ENCODE peak calls at places on chromosomes 4 and X, in five cellular contexts. P is GM23338, M is GM23248, X is H9, V is cardiac muscle cell. R is an unnamed sample. For H3K4me1, the result is how much of the 10 kb centered on the place peaks cover.

GRCh38 chrX:38089173-38089982 is 83.0 kb downstream of the SYTL5 start:
- DNase-seq in P (no peak), M (no peak), X (no peak), V (no peak), R (no peak)

GRCh38 chrX:136065044-136065671 is 79.9 kb downstream of the SLC9A6 start:
- DNase-seq in P (no peak), M (peak), X (no peak), V (peak), R (peak)

GRCh38 chrX:153526040-153526439 is 8.6 kb downstream of the ATP2B3 start:
- DNase-seq in P (no peak), M (no peak), X (no peak), V (no peak), R (no peak)

GRCh38 chrX:111131572-111131971 is 35.6 kb downstream of the PAK3 start:
- DNase-seq in P (no peak), M (no peak), X (no peak), V (no peak), R (no peak)

GRCh38 chr4:106628616-106629606 is 260.3 kb upstream of the GIMD1 start:
- DNase-seq in P (no peak), M (peak), X (no peak), V (no peak), R (no peak)

GRCh38 chrX:18424482-18425198 is 768 bp upstream of the CDKL5 start:
- DNase-seq in P (peak), M (peak), X (peak), V (peak), R (peak)

GRCh38 chrX:13339607-13340006 is 19.8 kb upstream of the ATXN3L start:
- DNase-seq in P (no peak), M (no peak), X (no peak), V (no peak), R (no peak)

GRCh38 chr4:154743683-154744340 is at the start of gene LRAT:
- DNase-seq in P (peak), M (peak), X (peak), V (no peak), R (peak)

GRCh38 chr4:186297013-186297645 is 31.1 kb downstream of the F11 start:
- DNase-seq in P (peak), M (peak), X (no peak), V (peak), R (no peak)

GRCh38 chrX:69674891-69675290 is 59.0 kb downstream of the EDA start:
- DNase-seq in P (no peak), M (no peak), X (no peak), V (no peak), R (no peak)

GRCh38 chrX:49053223-49054072 is 5.4 kb upstream of the CCDC120 start:
- DNase-seq in P (peak), M (peak), X (peak), V (peak), R (peak)

GRCh38 chr4:22515888-22516541 is at the start of gene ADGRA3:
- DNase-seq in P (peak), M (peak), X (peak), V (peak), R (peak)

GRCh38 chr4:78057600-78058560 is 757 bp downstream of the FRAS1 start:
- DNase-seq in P (peak), M (peak), X (no peak), V (peak), R (peak)

GRCh38 chr4:167616471-167616870 is 382.2 kb upstream of the SPOCK3 start:
- DNase-seq in P (no peak), M (no peak), X (no peak), V (no peak), R (no peak)

GRCh38 chr4:79653871-79654270 is 245.8 kb upstream of the GK2 start:
- DNase-seq in P (no peak), M (no peak), X (no peak), V (no peak), R (no peak)

GRCh38 chrX:110746014-110746413 is 49.6 kb downstream of the CHRDL1 start:
- DNase-seq in P (no peak), M (no peak), X (no peak), V (no peak), R (no peak)

GRCh38 chrX:45142185-45142584 is 58.5 kb downstream of the DIPK2B start:
- DNase-seq in P (no peak), M (no peak), X (no peak), V (no peak), R (no peak)

GRCh38 chrX:16836371-16836770 is 33.8 kb downstream of the RBBP7 start:
- DNase-seq in P (peak), M (peak), X (peak), V (no peak), R (no peak)

GRCh38 chr4:142706381-142706780 is 139.7 kb downstream of the INPP4B start:
- DNase-seq in P (no peak), M (no peak), X (no peak), V (no peak), R (no peak)
- H3K4me1 ChIP-seq in P (under half), M (under half), X (under half), V (under half), R (under half)

GRCh38 chr4:89403826-89404225 is 96.2 kb upstream of the GPRIN3 start:
- DNase-seq in P (no peak), M (no peak), X (no peak), V (no peak), R (no peak)

GRCh38 chr4:89400408-89401035 is 92.9 kb upstream of the GPRIN3 start:
- DNase-seq in P (no peak), M (no peak), X (no peak), V (peak), R (no peak)

GRCh38 chr4:89404530-89404929 is 96.9 kb upstream of the GPRIN3 start:
- DNase-seq in P (no peak), M (no peak), X (no peak), V (no peak), R (no peak)
- H3K4me1 ChIP-seq in P (under half), M (under half), X (under half), V (under half), R (under half)

GRCh38 chr4:41594439-41594838 is 56.5 kb downstream of the LIMCH1 start:
- DNase-seq in P (no peak), M (peak), X (no peak), V (no peak), R (no peak)

GRCh38 chr4:41599192-41599786 is 61.3 kb downstream of the LIMCH1 start:
- DNase-seq in P (no peak), M (no peak), X (no peak), V (no peak), R (no peak)

GRCh38 chr4:41600243-41600642 is 62.3 kb downstream of the LIMCH1 start:
- DNase-seq in P (no peak), M (peak), X (no peak), V (no peak), R (no peak)

GRCh38 chr4:41598580-41598979 is 60.6 kb downstream of the LIMCH1 start:
- DNase-seq in P (no peak), M (no peak), X (no peak), V (no peak), R (no peak)

DNA sequence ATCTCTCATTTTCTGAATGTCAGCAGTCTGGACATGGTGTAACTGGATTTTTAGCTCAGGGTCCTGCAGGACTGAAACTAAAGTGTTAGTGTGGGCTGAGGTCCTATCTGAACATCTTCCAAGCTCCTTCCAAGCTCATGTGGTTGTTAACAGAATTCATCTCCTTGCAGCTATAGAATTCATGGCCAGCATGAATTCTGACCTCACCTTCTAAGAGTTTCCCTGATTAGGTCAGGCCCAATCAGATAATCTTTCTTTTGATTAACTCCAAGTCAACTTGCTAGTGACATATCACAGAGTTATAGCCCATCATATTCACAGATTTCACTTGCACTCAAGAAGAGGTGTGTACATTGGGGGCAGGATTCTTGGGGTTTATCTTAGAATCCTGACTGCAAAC is 59.5 kb downstream of the LIMCH1 start:
- DNase-seq in P (no peak), M (no peak), X (no peak), V (no peak), R (no peak)
- H3K4me1 ChIP-seq in P (under half), M (under half), X (under half), V (under half), R (under half)

DNA sequence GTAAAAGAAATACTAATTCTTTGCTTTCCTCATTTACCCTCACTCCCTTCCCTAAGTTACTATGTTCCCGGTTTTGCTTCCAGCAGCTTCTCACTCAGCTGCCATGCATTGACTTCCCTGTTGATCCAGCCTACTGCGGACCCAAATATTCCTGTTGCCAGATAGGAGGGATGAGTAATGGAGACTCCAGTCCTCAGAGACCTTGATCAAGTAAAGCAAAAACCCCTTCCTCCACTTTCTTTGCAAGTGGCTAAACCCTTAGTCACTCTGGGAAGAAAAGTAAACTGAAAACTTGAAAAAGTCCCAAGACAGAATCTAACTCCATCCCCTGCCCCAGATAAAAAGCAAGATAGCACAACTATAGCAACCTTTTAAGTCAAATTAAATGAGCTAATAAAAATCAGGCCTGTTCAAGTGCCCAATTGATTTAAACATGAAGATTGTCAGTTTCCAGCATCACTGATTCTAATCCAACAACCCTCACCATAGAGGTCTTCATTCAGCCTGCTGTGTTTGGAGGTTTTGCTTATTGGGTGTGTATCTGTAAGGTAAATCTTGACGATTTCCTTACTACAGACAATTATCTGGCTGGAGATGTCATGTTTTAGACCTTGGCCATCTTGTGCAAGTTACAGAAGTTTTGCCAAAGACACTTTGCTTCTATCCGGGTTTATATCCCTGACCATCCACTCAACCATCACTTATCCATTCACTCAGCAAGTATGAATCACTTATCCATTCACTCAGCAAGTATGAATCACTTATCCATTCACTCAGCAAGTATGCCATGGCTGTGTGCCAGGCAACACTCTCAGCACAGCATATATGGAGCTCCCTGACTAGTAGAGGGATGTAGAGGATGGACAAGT is 17.6 kb downstream of the FGFBP1 start:
- DNase-seq in P (no peak), M (peak), X (no peak), V (peak), R (peak)
- H3K4me1 ChIP-seq in P (under half), M (under half), X (under half), V (under half), R (under half)

GRCh38 chr4:73257995-73258667 is 467 bp downstream of the ANKRD17 start:
- DNase-seq in P (peak), M (peak), X (peak), V (peak), R (no peak)
- H3K4me1 ChIP-seq in P (under half), M (under half), X (under half), V (under half), R (under half)

GRCh38 chr4:140187316-140187695 is 33.3 kb upstream of the MAML3 start:
- DNase-seq in P (no peak), M (peak), X (no peak), V (no peak), R (no peak)
- H3K4me1 ChIP-seq in P (under half), M (under half), X (under half), V (under half), R (under half)

GRCh38 chr4:1219553-1219950 is 29.4 kb downstream of the CTBP1 start:
- DNase-seq in P (no peak), M (no peak), X (no peak), V (peak), R (no peak)
- H3K4me1 ChIP-seq in P (under half), M (under half), X (under half), V (under half), R (under half)

DNA sequence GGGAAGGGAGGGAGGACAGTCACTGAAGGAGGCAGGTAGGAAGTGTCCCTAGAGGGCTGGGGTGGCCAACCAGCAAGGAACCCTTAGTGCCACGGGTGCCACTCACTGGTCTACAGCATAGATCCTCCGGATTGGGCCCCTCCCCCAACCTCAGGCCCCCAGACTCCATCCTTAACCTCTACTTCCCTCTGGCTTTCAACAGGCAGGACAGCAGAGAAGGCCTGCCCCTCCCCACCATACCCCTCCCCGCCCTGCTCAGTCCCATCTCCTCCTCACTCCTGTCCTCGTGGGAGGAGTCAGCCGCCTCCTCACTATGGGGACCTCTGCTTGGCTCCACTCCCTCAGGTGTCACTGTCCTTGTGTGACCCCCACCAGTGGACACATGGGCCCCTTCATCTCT is 77.7 kb upstream of the PSAPL1 start:
- DNase-seq in P (no peak), M (no peak), X (no peak), V (no peak), R (no peak)
- H3K4me1 ChIP-seq in P (under half), M (under half), X (under half), V (under half), R (under half)

GRCh38 chr4:184363258-184363657 is 111.1 kb downstream of the IRF2 start:
- DNase-seq in P (no peak), M (no peak), X (peak), V (no peak), R (no peak)
- H3K4me1 ChIP-seq in P (under half), M (under half), X (under half), V (under half), R (under half)

DNA sequence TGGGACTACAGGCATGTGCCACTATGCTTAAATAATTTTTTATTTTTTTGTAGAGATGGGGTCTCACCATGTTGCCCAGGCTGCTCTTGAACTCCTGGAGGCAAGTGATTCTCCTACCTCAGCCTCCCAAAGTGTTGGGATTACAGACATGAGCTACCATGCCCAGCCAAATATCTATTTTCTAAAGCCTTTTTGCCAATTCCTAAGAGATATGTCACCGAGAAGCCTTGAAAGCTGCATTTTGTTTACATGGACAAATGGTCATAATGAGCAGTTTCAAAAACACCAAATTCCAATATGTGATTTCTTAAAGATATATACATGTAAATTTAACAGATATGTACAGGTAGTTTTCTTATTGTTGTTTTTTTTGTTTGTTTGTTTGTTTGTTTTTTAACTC is 33.0 kb upstream of the PGRMC2 start:
- DNase-seq in P (no peak), M (peak), X (no peak), V (no peak), R (no peak)
- H3K4me1 ChIP-seq in P (under half), M (half or more), X (under half), V (under half), R (under half)